ENCODE peak calls at places on chromosomes 7 and 10, in seven cellular contexts. One of them, this sample, is unnamed.

GRCh38 chr10:91891285-91892001 is 17.8 kb downstream of the FGFBP3 start:
- DNase-seq in gastrocnemius medialis: no peak
- DNase-seq in heart left ventricle: no peak
- DNase-seq in A549: peak; percentile 30
- DNase-seq in Peyer's patch: no peak
- DNase-seq in pancreas: no peak
- DNase-seq in upper lobe of right lung: no peak
- DNase-seq in this sample: no peak

GRCh38 chr10:70494966-70495365 is 16.4 kb downstream of the PALD1 start:
- DNase-seq in gastrocnemius medialis: no peak
- DNase-seq in Peyer's patch: peak; percentile 78
- DNase-seq in upper lobe of right lung: no peak
- DNase-seq in pancreas: no peak
- DNase-seq in A549: no peak
- DNase-seq in heart left ventricle: no peak
- DNase-seq in this sample: no peak

GRCh38 chr10:79904671-79905321 is 44.1 kb downstream of the SFTPD start:
- DNase-seq in A549: no peak
- DNase-seq in Peyer's patch: peak; percentile 67
- DNase-seq in heart left ventricle: peak; percentile 86
- DNase-seq in upper lobe of right lung: peak; percentile 91
- DNase-seq in pancreas: peak; percentile 91
- DNase-seq in gastrocnemius medialis: peak; percentile 64
- DNase-seq in this sample: peak; percentile 30

GRCh38 chr7:142535123-142535779 is 214.0 kb upstream of the PRSS1 start:
- DNase-seq in A549: peak; percentile 68
- DNase-seq in pancreas: no peak
- DNase-seq in Peyer's patch: peak; percentile 77
- DNase-seq in gastrocnemius medialis: peak; percentile 50
- DNase-seq in heart left ventricle: no peak
- DNase-seq in upper lobe of right lung: no peak
- DNase-seq in this sample: peak; percentile 72

GRCh38 chr10:102669206-102670064 is 25.2 kb downstream of the TRIM8 start:
- DNase-seq in gastrocnemius medialis: peak; percentile 91
- DNase-seq in Peyer's patch: peak; percentile 83
- DNase-seq in A549: peak; percentile 44
- DNase-seq in pancreas: peak; percentile 93
- DNase-seq in upper lobe of right lung: peak; percentile 86
- DNase-seq in heart left ventricle: no peak
- DNase-seq in this sample: no peak

GRCh38 chr7:69553190-69553589 is 45.1 kb upstream of the AUTS2 start:
- DNase-seq in heart left ventricle: no peak
- DNase-seq in pancreas: no peak
- DNase-seq in Peyer's patch: no peak
- DNase-seq in upper lobe of right lung: no peak
- DNase-seq in gastrocnemius medialis: no peak
- DNase-seq in A549: no peak
- DNase-seq in this sample: no peak

GRCh38 chr7:128099204-128099671 is 68.0 kb upstream of the LRRC4 start:
- DNase-seq in gastrocnemius medialis: no peak
- DNase-seq in upper lobe of right lung: no peak
- DNase-seq in heart left ventricle: no peak
- DNase-seq in A549: no peak
- DNase-seq in pancreas: no peak
- DNase-seq in Peyer's patch: no peak
- DNase-seq in this sample: no peak

GRCh38 chr10:104332243-104333036 is 5.8 kb downstream of the ITPRIP start:
- DNase-seq in Peyer's patch: no peak
- DNase-seq in pancreas: no peak
- DNase-seq in gastrocnemius medialis: no peak
- DNase-seq in upper lobe of right lung: no peak
- DNase-seq in heart left ventricle: no peak
- DNase-seq in A549: no peak
- DNase-seq in this sample: no peak

GRCh38 chr7:16728811-16729210 is 24.7 kb upstream of the TSPAN13 start:
- DNase-seq in pancreas: no peak
- DNase-seq in heart left ventricle: no peak
- DNase-seq in gastrocnemius medialis: no peak
- DNase-seq in upper lobe of right lung: no peak
- DNase-seq in A549: no peak
- DNase-seq in Peyer's patch: no peak
- DNase-seq in this sample: no peak

GRCh38 chr10:112961609-112962008 is 11.6 kb downstream of the TCF7L2 start:
- DNase-seq in A549: no peak
- DNase-seq in gastrocnemius medialis: no peak
- DNase-seq in heart left ventricle: no peak
- DNase-seq in pancreas: no peak
- DNase-seq in Peyer's patch: no peak
- DNase-seq in upper lobe of right lung: no peak
- DNase-seq in this sample: no peak
- H3K4me1 ChIP-seq in A549: peaks cover 96% of the 10 kb centered on the region
- H3K4me1 ChIP-seq in gastrocnemius medialis: peaks cover 46% of the 10 kb centered on the region
- H3K4me1 ChIP-seq in heart left ventricle: peaks cover 5% of the 10 kb centered on the region
- H3K4me1 ChIP-seq in pancreas: no peaks in the 10 kb centered on the region
- H3K4me1 ChIP-seq in Peyer's patch: no peaks in the 10 kb centered on the region
- H3K4me1 ChIP-seq in upper lobe of right lung: peaks cover 19% of the 10 kb centered on the region
- H3K4me1 ChIP-seq in this sample: no peaks in the 10 kb centered on the region

DNA sequence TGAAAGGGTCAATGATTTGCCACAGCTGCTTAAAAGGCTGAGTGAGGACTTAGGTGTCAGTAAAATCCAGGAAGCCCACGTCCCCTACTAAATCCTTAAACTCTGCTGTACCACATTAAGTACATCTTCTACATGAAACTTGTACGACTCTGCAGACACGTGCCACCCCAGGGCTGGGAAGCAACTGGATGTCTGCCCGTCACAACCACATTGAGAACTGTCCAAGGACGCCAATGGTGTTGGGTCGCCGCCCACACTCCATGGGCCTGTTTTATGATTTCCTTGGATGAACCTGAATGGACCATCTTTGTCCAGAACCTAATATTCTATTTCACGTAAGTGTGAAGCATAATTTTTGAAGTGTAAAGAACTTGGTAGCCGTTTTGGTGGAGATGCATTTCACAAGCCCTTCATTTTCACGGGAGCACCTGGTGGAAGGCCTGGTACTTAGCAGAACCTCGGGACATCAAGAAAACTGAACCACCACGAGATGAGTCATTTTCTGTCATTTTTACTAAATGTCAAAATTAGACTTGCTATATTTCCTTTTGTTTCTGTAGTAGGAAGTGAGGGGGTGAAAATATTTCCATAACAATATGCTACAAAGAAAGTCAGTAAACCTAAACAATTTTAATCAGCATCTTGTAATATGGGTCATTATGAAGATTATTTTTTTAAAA is 134.9 kb downstream of the SFMBT2 start:
- DNase-seq in heart left ventricle: no peak
- DNase-seq in A549: no peak
- DNase-seq in upper lobe of right lung: no peak
- DNase-seq in pancreas: no peak
- DNase-seq in Peyer's patch: no peak
- DNase-seq in gastrocnemius medialis: no peak
- DNase-seq in this sample: no peak
- H3K27ac ChIP-seq in heart left ventricle: no peak overlapping the region
- H3K27ac ChIP-seq in A549: no peak overlapping the region
- H3K27ac ChIP-seq in upper lobe of right lung: no peak overlapping the region
- H3K27ac ChIP-seq in pancreas: no peak overlapping the region
- H3K27ac ChIP-seq in Peyer's patch: no peak overlapping the region
- H3K27ac ChIP-seq in gastrocnemius medialis: no peak overlapping the region
- H3K27ac ChIP-seq in this sample: no peak overlapping the region

GRCh38 chr7:73829921-73830617 is 727 bp upstream of the CLDN4 start:
- DNase-seq in upper lobe of right lung: no peak
- DNase-seq in gastrocnemius medialis: no peak
- DNase-seq in A549: no peak
- DNase-seq in heart left ventricle: peak; percentile 51
- DNase-seq in Peyer's patch: peak; percentile 83
- DNase-seq in pancreas: no peak
- DNase-seq in this sample: no peak
- H3K4me1 ChIP-seq in upper lobe of right lung: peaks cover 10% of the 10 kb centered on the region
- H3K4me1 ChIP-seq in gastrocnemius medialis: peaks cover 10% of the 10 kb centered on the region
- H3K4me1 ChIP-seq in A549: peaks cover 70% of the 10 kb centered on the region
- H3K4me1 ChIP-seq in heart left ventricle: no peaks in the 10 kb centered on the region
- H3K4me1 ChIP-seq in Peyer's patch: peaks cover 18% of the 10 kb centered on the region
- H3K4me1 ChIP-seq in pancreas: peaks cover 31% of the 10 kb centered on the region
- H3K4me1 ChIP-seq in this sample: peaks cover 26% of the 10 kb centered on the region

DNA sequence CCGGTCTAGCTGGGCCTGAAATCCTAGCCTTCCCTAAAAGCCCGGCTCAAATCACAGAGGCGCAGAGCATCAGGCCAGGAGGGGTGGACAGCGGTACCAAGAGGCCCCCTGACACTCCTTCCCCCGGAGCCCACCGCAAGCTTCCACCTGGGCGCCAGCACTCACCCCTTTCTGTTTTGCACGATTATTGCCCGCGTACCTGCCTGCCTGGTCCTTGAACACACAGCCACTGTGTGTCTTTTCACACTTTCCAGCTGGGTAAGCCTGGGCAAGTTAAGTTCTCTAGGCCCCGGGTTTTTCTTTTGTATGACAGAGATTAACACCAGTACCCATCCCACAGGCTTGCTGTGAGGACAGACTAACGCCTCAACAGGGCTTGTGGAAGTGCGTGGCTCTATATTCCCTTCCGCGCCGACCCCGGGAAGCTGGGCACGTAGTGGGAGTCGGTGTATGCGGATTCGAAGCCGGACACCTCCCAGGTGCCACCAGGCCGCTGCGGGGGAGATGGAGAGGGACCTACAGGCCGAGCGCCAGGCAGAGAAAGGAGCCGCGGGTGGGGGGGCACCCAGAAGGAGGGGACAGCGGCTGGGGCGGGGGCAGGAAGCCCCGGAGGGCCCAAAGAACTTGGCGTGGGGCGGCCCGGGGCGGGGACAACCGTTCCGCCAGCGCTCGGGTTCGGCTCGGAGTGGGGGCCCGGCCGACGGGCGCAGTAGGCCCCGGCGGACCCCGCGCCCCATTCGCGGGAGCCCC is 792 bp downstream of the ZNF746 start:
- DNase-seq in pancreas: peak; percentile 85
- DNase-seq in gastrocnemius medialis: no peak
- DNase-seq in Peyer's patch: peak; percentile 72
- DNase-seq in A549: no peak
- DNase-seq in heart left ventricle: peak; percentile 80
- DNase-seq in upper lobe of right lung: peak; percentile 85
- DNase-seq in this sample: peak; percentile 46
- H3K27ac ChIP-seq in pancreas: peak overlapping the region; percentile 52
- H3K27ac ChIP-seq in gastrocnemius medialis: peak overlapping the region; percentile 84
- H3K27ac ChIP-seq in Peyer's patch: peak overlapping the region; percentile 84
- H3K27ac ChIP-seq in A549: peak overlapping the region; percentile 99
- H3K27ac ChIP-seq in heart left ventricle: peak overlapping the region; percentile 86
- H3K27ac ChIP-seq in upper lobe of right lung: peak overlapping the region; percentile 86
- H3K27ac ChIP-seq in this sample: peak overlapping the region; percentile 63

GRCh38 chr10:124636271-124636993 is 107.7 kb downstream of the FAM53B start:
- DNase-seq in Peyer's patch: peak; percentile 77
- DNase-seq in A549: no peak
- DNase-seq in pancreas: peak; percentile 53
- DNase-seq in heart left ventricle: no peak
- DNase-seq in upper lobe of right lung: no peak
- DNase-seq in gastrocnemius medialis: no peak
- DNase-seq in this sample: peak; percentile 47
- H3K4me1 ChIP-seq in Peyer's patch: peaks cover 10% of the 10 kb centered on the region
- H3K4me1 ChIP-seq in A549: no peaks in the 10 kb centered on the region
- H3K4me1 ChIP-seq in pancreas: no peaks in the 10 kb centered on the region
- H3K4me1 ChIP-seq in heart left ventricle: peaks cover 21% of the 10 kb centered on the region
- H3K4me1 ChIP-seq in upper lobe of right lung: peaks cover 54% of the 10 kb centered on the region
- H3K4me1 ChIP-seq in gastrocnemius medialis: peaks cover 42% of the 10 kb centered on the region
- H3K4me1 ChIP-seq in this sample: peaks cover 82% of the 10 kb centered on the region

This sample was measured in CD4-positive, alpha-beta memory T cell.